ENCODE peak calls at places on chromosomes 12 and 14, in eight cellular contexts. K, S, J, W, M, Z, U and Q are unnamed samples.

GRCh38 chr14:65251213-65251612 is 148.9 kb upstream of the MAX start:
- DNase-seq in K (no peak), S (no peak), J (no peak), W (no peak), M (no peak), Z (no peak), U (no peak), Q (no peak)

GRCh38 chr14:73726025-73726961 is 12.1 kb upstream of the PNMA1 start:
- DNase-seq in K (no peak), S (no peak), J (no peak), W (no peak), M (peak; percentile 53), Z (no peak), U (no peak), Q (no peak)

GRCh38 chr12:27109339-27110023 is 27.1 kb upstream of the C12orf71 start:
- DNase-seq in K (no peak), S (no peak), J (no peak), W (no peak), M (no peak), Z (no peak), U (no peak), Q (no peak)

GRCh38 chr12:52210186-52210924 is 18.5 kb upstream of the KRT80 start:
- DNase-seq in K (no peak), S (no peak), J (no peak), W (peak; percentile 13), M (peak; percentile 89), Z (no peak), U (no peak), Q (no peak)

GRCh38 chr12:104485651-104486341 is 29.0 kb downstream of the CHST11 start:
- DNase-seq in K (no peak), S (no peak), J (peak; percentile 46), W (no peak), M (no peak), Z (no peak), U (no peak), Q (no peak)

GRCh38 chr14:72714871-72715214 is 179.1 kb downstream of the DPF3 start:
- DNase-seq in K (no peak), S (peak; percentile 39), J (no peak), W (no peak), M (no peak), Z (no peak), U (no peak), Q (no peak)

GRCh38 chr14:103164006-103164405 is 40.7 kb downstream of the TNFAIP2 start:
- DNase-seq in K (no peak), S (no peak), J (no peak), W (no peak), M (no peak), Z (no peak), U (no peak), Q (no peak)

GRCh38 chr12:105933671-105934665 is 204.8 kb downstream of the NUAK1 start:
- DNase-seq in K (no peak), S (no peak), J (no peak), W (peak; percentile 77), M (peak; percentile 70), Z (no peak), U (peak; percentile 33), Q (peak; percentile 85)

GRCh38 chr14:61478971-61479473 is 157.6 kb downstream of the PRKCH start:
- DNase-seq in K (no peak), S (no peak), J (no peak), W (no peak), M (peak; percentile 71), Z (no peak), U (no peak), Q (no peak)

GRCh38 chr12:49057888-49058287 is 2.7 kb downstream of the KMT2D start:
- DNase-seq in K (no peak), S (no peak), J (no peak), W (no peak), M (no peak), Z (no peak), U (no peak), Q (no peak)

GRCh38 chr12:49054524-49054923 is 6.1 kb downstream of the KMT2D start:
- DNase-seq in K (no peak), S (no peak), J (no peak), W (no peak), M (no peak), Z (no peak), U (no peak), Q (no peak)

GRCh38 chr12:49054096-49054495 is 6.5 kb downstream of the KMT2D start:
- DNase-seq in K (no peak), S (no peak), J (no peak), W (no peak), M (no peak), Z (no peak), U (no peak), Q (no peak)

GRCh38 chr12:49055092-49055491 is 5.5 kb downstream of the KMT2D start:
- DNase-seq in K (no peak), S (no peak), J (no peak), W (no peak), M (no peak), Z (no peak), U (no peak), Q (no peak)

GRCh38 chr12:49055978-49056754 is 4.4 kb downstream of the KMT2D start:
- DNase-seq in K (no peak), S (no peak), J (peak; percentile 48), W (peak; percentile 67), M (peak; percentile 88), Z (peak; percentile 88), U (peak; percentile 75), Q (peak; percentile 33)
- H3K4me3 ChIP-seq in K (no peak overlapping the region), S (no peak overlapping the region), J (peak overlapping the region; percentile 3), W (no peak overlapping the region), M (no peak overlapping the region), Z (no peak overlapping the region), U (no peak overlapping the region), Q (peak overlapping the region; percentile 96)

DNA sequence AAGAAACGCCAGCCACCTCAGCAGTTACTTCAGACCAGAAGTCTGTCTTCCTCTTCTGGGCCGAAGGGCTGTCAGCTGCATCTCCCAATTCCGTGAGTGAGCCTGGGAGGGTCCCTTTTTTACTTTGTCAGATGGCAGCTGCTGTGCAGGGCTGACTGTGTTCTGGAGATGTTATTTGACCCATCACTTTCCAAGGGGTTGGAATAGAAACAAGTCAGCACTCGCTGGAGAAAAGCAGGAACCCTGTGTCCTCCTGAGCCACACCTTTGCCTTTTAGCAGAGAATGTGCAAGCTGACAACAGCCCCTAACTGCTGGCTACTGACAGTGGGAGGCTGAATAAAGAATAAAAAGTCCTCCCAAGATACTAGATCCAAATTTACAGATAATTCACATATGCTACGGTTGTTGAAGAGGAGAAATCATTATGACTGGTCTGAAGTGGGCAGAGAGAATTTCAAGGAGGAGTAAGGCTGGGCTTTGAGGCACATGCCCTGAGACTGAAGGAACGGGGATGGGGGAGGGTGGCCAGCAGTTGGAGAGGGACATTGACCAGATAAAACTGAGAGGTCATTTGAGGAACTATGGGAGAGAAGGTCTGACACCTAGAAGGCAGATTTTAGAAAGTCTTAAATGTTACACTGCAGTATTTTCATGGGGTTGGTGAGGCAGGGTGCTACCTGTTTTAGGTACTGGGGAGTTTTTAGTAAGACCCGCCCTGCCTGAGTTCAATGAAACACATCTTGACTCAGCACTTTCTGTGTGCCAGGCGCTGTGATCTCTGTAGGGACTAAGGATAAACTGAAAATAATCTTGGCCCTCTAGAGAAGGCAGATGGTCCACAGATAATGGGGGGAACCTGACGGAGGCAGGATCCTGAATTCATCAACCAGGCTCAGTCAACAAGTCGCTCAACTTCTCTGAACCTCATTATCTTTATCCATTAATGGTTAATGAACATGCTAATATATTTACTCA is 27.4 kb downstream of the FAM234B start:
- DNase-seq in K (no peak), S (no peak), J (no peak), W (no peak), M (no peak), Z (no peak), U (no peak), Q (no peak)
- H3K4me3 ChIP-seq in K (no peak overlapping the region), S (no peak overlapping the region), J (no peak overlapping the region), W (no peak overlapping the region), M (no peak overlapping the region), Z (no peak overlapping the region), U (no peak overlapping the region), Q (no peak overlapping the region)

GRCh38 chr12:6225630-6226001 is 25.4 kb downstream of the CD9 start:
- DNase-seq in K (no peak), S (no peak), J (no peak), W (no peak), M (no peak), Z (no peak), U (no peak), Q (no peak)
- H3K4me3 ChIP-seq in K (no peak overlapping the region), S (no peak overlapping the region), J (no peak overlapping the region), W (no peak overlapping the region), M (no peak overlapping the region), Z (no peak overlapping the region), U (no peak overlapping the region), Q (peak overlapping the region; percentile 23)

DNA sequence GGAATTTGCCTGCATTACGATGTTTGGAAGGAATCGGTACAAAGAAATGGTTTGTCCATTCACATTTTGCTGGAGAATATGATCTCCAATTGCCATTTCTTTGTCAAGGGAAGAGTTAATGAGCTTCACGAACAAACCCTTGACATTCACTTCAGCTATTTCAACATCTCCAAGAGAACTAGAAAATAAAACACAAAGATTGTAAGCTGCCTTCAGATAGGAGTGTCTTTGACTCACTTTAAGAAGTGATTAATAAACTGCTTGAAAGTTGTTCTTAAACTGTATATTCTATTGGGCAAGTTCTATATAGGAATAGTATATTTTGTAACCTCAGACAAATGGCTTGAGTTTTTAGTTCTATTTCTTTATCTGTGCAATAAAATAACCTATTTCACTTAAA is 26.3 kb downstream of the LMNTD1 start:
- DNase-seq in K (no peak), S (no peak), J (no peak), W (no peak), M (no peak), Z (no peak), U (no peak), Q (no peak)
- H3K4me3 ChIP-seq in K (no peak overlapping the region), S (no peak overlapping the region), J (no peak overlapping the region), W (no peak overlapping the region), M (no peak overlapping the region), Z (no peak overlapping the region), U (no peak overlapping the region), Q (no peak overlapping the region)

GRCh38 chr14:96987771-96988170 is 190.6 kb downstream of the VRK1 start:
- DNase-seq in K (no peak), S (no peak), J (no peak), W (no peak), M (no peak), Z (no peak), U (no peak), Q (no peak)

GRCh38 chr14:96989293-96989692 is 192.1 kb downstream of the VRK1 start:
- DNase-seq in K (no peak), S (no peak), J (no peak), W (no peak), M (no peak), Z (no peak), U (no peak), Q (no peak)

DNA sequence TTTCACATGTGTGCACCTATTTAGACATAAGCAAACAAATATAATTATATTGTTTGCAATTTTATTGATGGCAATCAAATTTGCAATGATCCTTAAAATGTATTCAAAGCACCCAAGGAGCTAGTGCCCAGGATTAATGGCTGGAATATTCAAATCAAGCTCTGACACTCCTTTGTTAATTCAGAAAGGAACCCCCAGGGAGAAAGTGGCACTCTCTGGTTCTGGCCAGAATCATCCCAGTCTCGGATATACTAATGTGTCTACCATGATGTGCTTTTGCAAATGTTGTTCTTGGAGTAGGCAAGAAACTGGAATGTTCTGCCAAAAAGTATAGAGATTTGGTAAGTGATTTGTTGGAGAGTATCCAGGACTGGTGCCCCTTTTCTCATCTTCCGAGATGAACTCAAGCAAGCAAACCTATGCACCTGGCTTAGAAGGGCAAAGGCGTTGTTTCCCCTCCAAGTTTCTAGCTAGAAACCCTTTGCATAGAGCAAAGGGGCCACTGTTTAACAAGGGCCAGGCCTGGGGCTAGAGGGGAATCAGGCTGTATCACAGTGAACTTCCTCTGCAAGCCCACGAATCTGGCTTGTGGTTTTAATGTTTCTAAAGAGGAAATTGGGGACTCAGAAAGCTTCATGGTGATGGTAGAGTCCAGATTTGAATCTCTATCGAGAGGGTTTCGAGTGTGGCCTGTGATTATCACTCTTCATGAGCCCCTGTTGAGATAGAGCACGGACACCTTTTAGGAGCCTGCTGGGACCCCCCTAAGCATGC is 189.7 kb downstream of the VRK1 start:
- DNase-seq in K (no peak), S (no peak), J (no peak), W (no peak), M (no peak), Z (no peak), U (no peak), Q (no peak)
- H3K4me3 ChIP-seq in K (no peak overlapping the region), S (no peak overlapping the region), J (peak overlapping the region; percentile 9), W (no peak overlapping the region), M (no peak overlapping the region), Z (no peak overlapping the region), U (no peak overlapping the region), Q (no peak overlapping the region)